ENCODE peak calls at places on chromosomes 1 and 21, in eight cellular contexts. A, Q, S, Y, J, M, K and E are unnamed samples.

GRCh38 chr1:237154173-237154572 is 112.2 kb downstream of the RYR2 start:
- DNase-seq in S (no peak), Y (no peak), K (no peak), M (no peak), Q (no peak), A (no peak), J (no peak), E (no peak)

GRCh38 chr1:39940253-39940652 is 14.7 kb upstream of the MFSD2A start:
- DNase-seq in Q (no peak), K (no peak), A (no peak), M (no peak), J (no peak), Y (no peak), S (no peak), E (no peak)

GRCh38 chr1:154557939-154558609 is 388 bp downstream of the UBE2Q1 start:
- DNase-seq in Q (no peak), J (no peak), M (peak), S (peak), Y (no peak), K (peak), A (peak), E (peak)

GRCh38 chr1:59230622-59231021 is 66.3 kb upstream of the FGGY start:
- DNase-seq in A (no peak), Q (peak), J (no peak), M (no peak), K (no peak), Y (no peak), S (no peak), E (no peak)

GRCh38 chr1:119582801-119583200 is 65.3 kb downstream of the ZNF697 start:
- DNase-seq in S (peak), Q (no peak), A (peak), M (peak), J (no peak), Y (no peak), K (peak), E (peak)

GRCh38 chr1:54937469-54937868 is 43.0 kb upstream of the TMEM61 start:
- DNase-seq in J (no peak), Y (no peak), Q (no peak), S (no peak), A (no peak), M (no peak), K (no peak), E (no peak)

GRCh38 chr1:200224315-200224714 is 185.5 kb downstream of the ZNF281 start:
- DNase-seq in J (no peak), Q (no peak), M (no peak), S (no peak), Y (no peak), K (no peak), A (no peak), E (no peak)

GRCh38 chr21:39036581-39036980 is 146.7 kb downstream of the PSMG1 start:
- DNase-seq in M (no peak), Q (no peak), K (no peak), S (no peak), Y (no peak), J (no peak), A (no peak), E (no peak)

GRCh38 chr1:18938707-18939070 is 17.8 kb downstream of the IFFO2 start:
- DNase-seq in A (no peak), Q (no peak), Y (no peak), J (no peak), K (no peak), M (no peak), S (no peak), E (peak)

GRCh38 chr1:32521165-32521564 is 18.1 kb upstream of the ZBTB8A start:
- DNase-seq in A (no peak), K (no peak), S (no peak), Y (no peak), J (no peak), M (no peak), Q (no peak), E (no peak)

GRCh38 chr21:39350094-39351006 is 1.5 kb upstream of the HMGN1 start:
- DNase-seq in S (no peak), J (no peak), A (no peak), M (no peak), Y (no peak), Q (no peak), K (peak), E (no peak)

GRCh38 chr1:218473527-218473926 is 128.4 kb downstream of the TGFB2 start:
- DNase-seq in K (no peak), A (no peak), S (no peak), Y (no peak), J (no peak), Q (no peak), M (no peak), E (no peak)

GRCh38 chr1:40723196-40723955 is 31.9 kb downstream of the NFYC start:
- DNase-seq in Q (no peak), M (no peak), A (peak), Y (no peak), K (no peak), S (no peak), J (no peak), E (no peak)

GRCh38 chr1:54118704-54119103 is 34.1 kb downstream of the CDCP2 start:
- DNase-seq in K (no peak), J (no peak), S (no peak), Q (no peak), Y (no peak), M (no peak), A (no peak), E (no peak)

GRCh38 chr1:99869304-99869703 is 19.1 kb downstream of the AGL start:
- DNase-seq in A (no peak), J (no peak), Y (no peak), K (no peak), Q (no peak), M (no peak), S (no peak), E (no peak)

GRCh38 chr1:244840219-244840794 is 4.8 kb downstream of the COX20 start:
- DNase-seq in Y (no peak), A (peak), M (no peak), J (no peak), S (no peak), K (peak), Q (no peak), E (no peak)

GRCh38 chr21:42636535-42636914 is 16.9 kb upstream of the PDE9A start:
- DNase-seq in A (no peak), Q (no peak), S (no peak), M (no peak), Y (no peak), K (no peak), J (no peak), E (no peak)

GRCh38 chr1:33820804-33821203 is 43.1 kb upstream of the HMGB4 start:
- DNase-seq in Y (no peak), J (no peak), A (no peak), M (no peak), Q (no peak), S (no peak), K (no peak), E (no peak)

GRCh38 chr1:212215910-212216309 is 69.3 kb upstream of the PPP2R5A start:
- DNase-seq in Q (no peak), M (no peak), J (no peak), S (no peak), Y (no peak), A (no peak), K (no peak), E (no peak)

GRCh38 chr1:214124281-214124805 is 136.6 kb downstream of the PROX1 start:
- DNase-seq in Y (no peak), M (no peak), A (no peak), Q (no peak), J (no peak), K (no peak), S (no peak), E (no peak)

GRCh38 chr1:72284084-72284397 is 1.7 kb upstream of the NEGR1 start:
- DNase-seq in M (no peak), J (no peak), A (no peak), K (no peak), Y (no peak), Q (no peak), S (no peak), E (no peak)

GRCh38 chr1:113809651-113810602 is 2.3 kb downstream of the RSBN1 start:
- DNase-seq in J (no peak), Q (no peak), S (peak), M (no peak), K (peak), Y (no peak), A (no peak), E (peak)

GRCh38 chr1:34250342-34250741 is 73.6 kb downstream of the C1orf94 start:
- DNase-seq in A (no peak), Y (no peak), J (no peak), M (no peak), S (no peak), Q (no peak), K (no peak), E (no peak)

GRCh38 chr1:223248787-223249175 is 105.7 kb upstream of the TLR5 start:
- DNase-seq in Y (no peak), J (no peak), M (no peak), A (no peak), Q (no peak), S (no peak), K (no peak), E (no peak)

GRCh38 chr21:43716376-43717165 is 2.4 kb upstream of the PDXK start:
- DNase-seq in M (no peak), J (no peak), S (peak), K (no peak), Q (no peak), A (no peak), Y (no peak), E (no peak)

GRCh38 chr1:203996126-203996525 is 76.8 kb upstream of the SOX13 start:
- DNase-seq in K (no peak), M (no peak), A (no peak), J (no peak), Q (no peak), Y (no peak), S (no peak), E (no peak)

GRCh38 chr1:110463695-110464094 is 12.7 kb downstream of the PROK1 start:
- DNase-seq in M (no peak), Q (no peak), K (no peak), A (no peak), Y (no peak), J (no peak), S (no peak), E (no peak)

GRCh38 chr1:223780318-223780717 is 65.4 kb downstream of the TP53BP2 start:
- DNase-seq in S (no peak), J (no peak), A (no peak), K (no peak), M (no peak), Q (no peak), Y (no peak), E (no peak)

GRCh38 chr1:175735144-175735543 is 8.3 kb downstream of the TNR start:
- DNase-seq in K (no peak), A (no peak), J (no peak), M (peak), Q (no peak), Y (no peak), S (no peak), E (no peak)

GRCh38 chr21:34707876-34708325 is 39.1 kb downstream of the CLIC6 start:
- DNase-seq in S (no peak), K (no peak), Y (no peak), A (no peak), Q (no peak), J (peak), M (no peak), E (no peak)

GRCh38 chr1:116472431-116472961 is 98.3 kb downstream of the CD58 start:
- DNase-seq in Q (no peak), A (no peak), K (no peak), J (no peak), M (no peak), Y (no peak), S (no peak), E (no peak)

GRCh38 chr1:116477428-116477827 is 93.4 kb downstream of the CD58 start:
- DNase-seq in M (no peak), A (no peak), J (no peak), S (no peak), K (no peak), Q (no peak), Y (no peak), E (no peak)

GRCh38 chr1:116476321-116476720 is 94.5 kb downstream of the CD58 start:
- DNase-seq in Q (peak), J (no peak), M (no peak), K (peak), S (peak), A (peak), Y (no peak), E (peak)

GRCh38 chr1:116475850-116476218 is 95.0 kb downstream of the CD58 start:
- DNase-seq in Y (no peak), K (no peak), M (no peak), Q (no peak), J (no peak), A (no peak), S (no peak), E (no peak)

GRCh38 chr1:116474921-116475849 is 95.6 kb downstream of the CD58 start:
- DNase-seq in Y (no peak), J (no peak), A (no peak), M (peak), S (peak), Q (peak), K (no peak), E (no peak)
- TF ChIP-seq POLR2A in Y (no peak), J (no peak), A (no peak), M (no peak), S (peak), Q (peak), K (no peak), E (no peak)

GRCh38 chr21:33491373-33492102 is at the start of gene DNAJC28:
- DNase-seq in J (peak), K (peak), M (peak), Y (peak), S (peak), Q (peak), A (peak), E (peak)
- TF ChIP-seq POLR2A in J (peak), K (peak), M (peak), Y (no peak), S (peak), Q (peak), A (peak), E (peak)

GRCh38 chr1:61724721-61725694 is at the start of gene TM2D1:
- DNase-seq in S (peak), J (peak), Y (peak), Q (peak), M (peak), A (peak), K (peak), E (peak)
- TF ChIP-seq POLR2A in S (peak), J (peak), Y (peak), Q (peak), M (peak), A (peak), K (peak), E (peak)

DNA sequence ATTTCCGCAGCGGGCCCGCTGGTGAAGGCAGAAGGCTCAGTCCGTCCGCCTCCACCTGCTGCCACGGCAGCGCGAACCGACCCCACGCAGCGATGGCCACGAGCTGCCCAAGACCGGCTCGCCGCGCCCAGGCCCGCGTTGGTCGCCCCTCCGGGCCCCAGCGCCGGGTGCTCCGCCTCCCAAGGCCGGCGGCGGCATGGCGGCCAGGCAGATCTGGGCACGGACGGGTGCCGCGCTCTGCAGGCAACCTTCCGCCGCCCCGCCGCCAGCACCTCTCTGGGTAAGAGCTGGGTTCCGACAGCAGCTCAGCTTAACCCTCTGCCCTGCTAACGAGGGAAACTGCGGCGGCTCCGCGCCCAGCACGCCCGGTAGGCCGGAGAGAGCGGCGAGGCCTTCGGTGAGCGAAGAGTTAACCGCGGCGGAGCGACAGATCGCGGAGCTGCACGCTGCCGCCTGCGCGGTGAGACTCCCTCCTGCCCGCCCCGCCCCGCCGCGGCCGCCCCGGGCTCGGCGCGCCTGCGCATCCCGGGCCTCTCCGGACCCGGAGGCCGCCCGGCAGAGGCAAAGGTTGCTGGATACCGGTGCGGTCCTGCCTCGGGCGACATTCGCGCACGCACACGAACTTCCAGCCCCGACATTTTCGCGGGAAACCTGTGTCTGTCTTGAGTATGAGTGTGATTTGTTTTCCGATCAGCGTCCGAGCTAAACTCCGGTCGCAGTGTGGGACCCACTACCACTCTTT is at the start of gene C1orf53:
- DNase-seq in Y (no peak), Q (peak), M (peak), A (peak), J (peak), S (peak), K (peak), E (peak)
- TF ChIP-seq POLR2A in Y (no peak), Q (peak), M (peak), A (no peak), J (peak), S (peak), K (peak), E (peak)

GRCh38 chr1:1260843-1261560 is 12.7 kb downstream of the UBE2J2 start:
- DNase-seq in M (no peak), Q (no peak), J (no peak), Y (no peak), A (no peak), S (no peak), K (no peak), E (peak)
- TF ChIP-seq POLR2A in M (no peak), Q (no peak), J (no peak), Y (no peak), A (no peak), S (no peak), K (no peak), E (peak)